ENCODE peak calls at places on chromosome 11, in six cellular contexts. B is CD8-positive, alpha-beta T cell; E is fibroblast of pulmonary artery; O is mucosa of descending colon; Q is body of pancreas; C is foreskin fibroblast. I is an unnamed sample.

GRCh38 chr11:119461250-119461963 is 38.4 kb upstream of the THY1 start:
- DNase-seq in C (peak), Q (no peak), E (no peak), B (no peak), O (no peak), I (no peak)

GRCh38 chr11:122733301-122733686 is 77.8 kb downstream of the UBASH3B start:
- DNase-seq in Q (peak), B (no peak), O (peak), C (no peak), E (peak), I (no peak)

GRCh38 chr11:107457205-107457557 is 444 bp downstream of the CWF19L2 start:
- DNase-seq in C (no peak), Q (no peak), O (peak), E (peak), B (no peak), I (no peak)

GRCh38 chr11:57133616-57134015 is 48.1 kb upstream of the LRRC55 start:
- DNase-seq in B (no peak), E (no peak), Q (no peak), C (no peak), O (no peak), I (no peak)

GRCh38 chr11:75667831-75668507 is 869 bp downstream of the MAP6 start:
- DNase-seq in Q (peak), E (peak), C (peak), O (peak), B (no peak), I (peak)

GRCh38 chr11:119518746-119519382 is 95.9 kb upstream of the THY1 start:
- DNase-seq in O (peak), E (peak), B (no peak), C (peak), Q (no peak), I (peak)

GRCh38 chr11:5280582-5281102 is 10.9 kb upstream of the HBE1 start:
- DNase-seq in C (peak), O (peak), B (no peak), E (peak), Q (peak), I (no peak)

GRCh38 chr11:123429336-123429735 is 733 bp upstream of the GRAMD1B start:
- DNase-seq in O (no peak), E (no peak), C (peak), B (no peak), Q (no peak), I (no peak)

GRCh38 chr11:45079943-45080719 is 66.3 kb upstream of the PRDM11 start:
- DNase-seq in B (no peak), Q (peak), O (peak), C (no peak), E (no peak), I (no peak)

GRCh38 chr11:12706531-12707499 is 32.6 kb downstream of the TEAD1 start:
- DNase-seq in E (peak), Q (no peak), B (no peak), O (peak), C (no peak), I (no peak)

GRCh38 chr11:20161230-20161918 is 1.1 kb upstream of the DBX1 start:
- DNase-seq in Q (no peak), E (no peak), O (no peak), C (no peak), B (no peak), I (no peak)

GRCh38 chr11:8766043-8766992 is 83.7 kb downstream of the RPL27A start:
- DNase-seq in Q (no peak), B (no peak), E (no peak), O (no peak), C (no peak), I (no peak)

GRCh38 chr11:125772834-125773505 is 5.7 kb downstream of the PATE2 start:
- DNase-seq in B (no peak), E (peak), C (no peak), O (no peak), Q (no peak), I (no peak)

GRCh38 chr11:13047884-13048283 is 38.8 kb downstream of the RASSF10 start:
- DNase-seq in B (no peak), O (no peak), Q (no peak), C (no peak), E (no peak), I (no peak)

GRCh38 chr11:127110542-127110941 is 110.0 kb upstream of the KIRREL3 start:
- DNase-seq in C (no peak), E (no peak), Q (peak), O (no peak), B (no peak), I (no peak)

GRCh38 chr11:83151274-83151977 is 5.5 kb upstream of the PCF11 start:
- DNase-seq in C (no peak), B (no peak), E (no peak), Q (no peak), O (peak), I (no peak)

GRCh38 chr11:113579292-113579940 is 104.2 kb upstream of the DRD2 start:
- DNase-seq in Q (no peak), C (no peak), E (no peak), O (no peak), B (no peak), I (no peak)

GRCh38 chr11:126080206-126080941 is 17.7 kb upstream of the CDON start:
- DNase-seq in B (no peak), E (no peak), O (no peak), Q (peak), C (no peak), I (no peak)

GRCh38 chr11:33959855-33960400 is 68.1 kb upstream of the LMO2 start:
- DNase-seq in C (no peak), O (no peak), E (peak), B (no peak), Q (no peak), I (no peak)

GRCh38 chr11:102312656-102313055 is 4.6 kb upstream of the BIRC3 start:
- DNase-seq in O (no peak), Q (no peak), C (no peak), B (no peak), E (peak), I (no peak)

DNA sequence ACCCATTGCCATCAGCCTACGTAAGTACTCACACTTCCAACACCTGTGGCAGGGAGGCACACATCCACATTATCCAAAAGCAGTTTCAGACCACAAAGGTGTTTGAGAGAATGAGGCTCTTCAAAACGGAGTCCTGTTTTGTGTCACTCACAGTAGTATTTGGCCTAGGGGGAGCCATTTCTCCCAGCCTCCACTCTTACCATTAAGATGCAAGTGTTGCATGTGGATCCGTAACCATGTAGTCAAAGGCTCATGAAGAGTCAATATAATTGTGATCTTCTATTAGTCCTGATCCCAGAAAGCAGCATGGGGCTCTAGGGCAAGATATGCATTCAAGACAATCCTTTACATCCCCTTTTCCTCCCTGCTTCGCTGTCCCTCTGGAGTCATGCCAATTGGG is 41.5 kb downstream of the IL10RA start:
- DNase-seq in Q (no peak), E (no peak), B (no peak), O (no peak), C (no peak), I (no peak)
- TF ChIP-seq CTCF in Q (no peak), E (no peak), B (no peak), O (no peak), C (no peak), I (no peak)

DNA sequence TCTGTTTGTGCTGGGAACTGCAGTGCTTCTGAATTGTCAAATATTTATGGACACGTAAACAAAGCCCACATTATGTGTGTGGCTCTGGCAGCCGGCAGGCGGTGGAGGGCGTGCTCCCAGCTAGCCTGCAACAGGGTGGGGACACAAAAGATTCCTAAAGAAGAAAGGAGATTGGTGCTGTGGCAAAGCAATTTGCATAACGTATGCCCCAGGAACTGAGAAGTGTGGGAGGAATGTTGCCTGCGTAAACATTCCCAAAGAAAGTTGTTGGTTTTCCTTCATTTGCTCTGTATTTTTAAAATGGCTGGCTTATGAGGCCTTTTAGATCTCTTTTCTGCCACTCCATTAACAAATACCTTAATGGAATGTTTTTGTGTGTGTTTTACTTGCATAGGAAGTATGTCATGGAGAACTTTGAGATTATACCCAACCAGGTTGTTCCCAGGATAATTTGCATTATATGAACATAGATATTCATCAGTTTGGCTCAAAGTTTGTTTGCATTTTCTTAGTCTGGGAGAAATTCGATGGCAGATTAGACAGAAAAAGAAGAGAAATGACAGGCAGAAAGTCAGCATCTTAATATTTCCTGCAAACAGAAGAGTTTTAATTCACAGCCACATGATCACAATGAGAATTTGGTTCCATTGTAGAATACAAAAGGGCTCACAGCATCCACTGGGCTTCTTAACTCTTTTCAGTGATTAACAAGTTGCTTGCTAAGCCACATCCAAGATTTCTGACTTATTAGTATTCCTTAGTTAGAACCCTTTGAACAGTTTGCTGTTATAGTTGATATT is 41.8 kb upstream of the DLAT start:
- DNase-seq in B (no peak), Q (peak), O (peak), C (no peak), E (no peak), I (peak)
- TF ChIP-seq CTCF in B (no peak), Q (peak), O (no peak), C (no peak), E (no peak), I (peak)

DNA sequence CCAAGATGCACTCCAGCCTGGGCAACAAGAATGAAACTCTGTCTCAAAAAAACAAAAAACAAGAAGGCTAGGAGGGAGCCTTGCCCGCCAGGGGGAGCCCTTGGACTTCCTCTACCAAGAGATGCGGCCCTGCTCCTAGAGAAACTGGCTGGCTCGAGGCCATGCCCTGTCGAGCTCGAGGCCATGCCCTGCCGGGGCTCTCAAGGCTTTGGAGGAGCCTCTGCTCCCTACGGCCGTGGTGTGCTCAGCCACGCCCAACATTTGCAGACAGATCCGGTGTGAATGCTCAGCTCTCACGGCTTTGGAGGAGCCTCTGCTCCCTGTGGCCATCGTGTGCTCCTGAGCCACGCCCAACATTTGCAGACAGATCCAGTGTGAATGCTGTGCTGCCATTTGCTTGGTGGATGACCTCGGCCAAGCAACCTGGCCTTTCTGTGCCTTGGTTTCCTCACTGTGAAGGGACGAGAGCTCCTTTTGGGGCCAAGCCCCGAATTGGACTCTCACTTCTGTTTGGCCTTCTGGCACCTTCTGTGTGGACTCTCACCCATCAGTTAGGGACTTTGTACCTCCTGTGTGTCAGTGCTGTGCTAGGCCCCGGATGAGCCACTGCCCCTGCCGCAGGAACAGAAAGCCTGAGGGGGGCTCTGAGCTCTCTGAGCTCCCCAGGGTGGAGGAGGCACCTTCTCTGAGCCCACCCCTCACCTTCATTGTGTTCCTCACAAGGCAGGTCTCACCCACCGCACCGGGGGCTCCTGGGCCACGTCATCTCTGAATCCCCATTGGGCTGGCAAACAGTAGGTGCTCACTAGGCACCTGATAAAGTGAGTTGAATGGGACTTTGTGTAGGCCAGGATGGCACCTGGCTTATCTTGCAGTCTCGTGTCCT is 14.1 kb downstream of the C11orf24 start:
- DNase-seq in C (peak), E (peak), Q (peak), B (peak), O (peak), I (peak)
- TF ChIP-seq CTCF in C (peak), E (peak), Q (peak), B (peak), O (peak), I (peak)

GRCh38 chr11:16969010-16970004 is 44.9 kb downstream of the PLEKHA7 start:
- DNase-seq in B (no peak), C (no peak), O (peak), E (no peak), Q (no peak), I (no peak)

GRCh38 chr11:16967347-16967662 is 46.9 kb downstream of the PLEKHA7 start:
- DNase-seq in E (no peak), O (no peak), B (no peak), C (no peak), Q (no peak), I (no peak)

GRCh38 chr11:16964501-16964900 is 49.7 kb downstream of the PLEKHA7 start:
- DNase-seq in Q (no peak), C (no peak), B (no peak), E (no peak), O (no peak), I (no peak)

GRCh38 chr11:16968196-16968595 is 46.0 kb downstream of the PLEKHA7 start:
- DNase-seq in E (no peak), Q (no peak), B (no peak), O (no peak), C (no peak), I (no peak)

GRCh38 chr11:16966633-16967346 is 47.4 kb downstream of the PLEKHA7 start:
- DNase-seq in E (no peak), B (no peak), C (no peak), O (peak), Q (no peak), I (no peak)
- TF ChIP-seq CTCF in E (no peak), B (no peak), C (no peak), O (no peak), Q (no peak), I (no peak)

DNA sequence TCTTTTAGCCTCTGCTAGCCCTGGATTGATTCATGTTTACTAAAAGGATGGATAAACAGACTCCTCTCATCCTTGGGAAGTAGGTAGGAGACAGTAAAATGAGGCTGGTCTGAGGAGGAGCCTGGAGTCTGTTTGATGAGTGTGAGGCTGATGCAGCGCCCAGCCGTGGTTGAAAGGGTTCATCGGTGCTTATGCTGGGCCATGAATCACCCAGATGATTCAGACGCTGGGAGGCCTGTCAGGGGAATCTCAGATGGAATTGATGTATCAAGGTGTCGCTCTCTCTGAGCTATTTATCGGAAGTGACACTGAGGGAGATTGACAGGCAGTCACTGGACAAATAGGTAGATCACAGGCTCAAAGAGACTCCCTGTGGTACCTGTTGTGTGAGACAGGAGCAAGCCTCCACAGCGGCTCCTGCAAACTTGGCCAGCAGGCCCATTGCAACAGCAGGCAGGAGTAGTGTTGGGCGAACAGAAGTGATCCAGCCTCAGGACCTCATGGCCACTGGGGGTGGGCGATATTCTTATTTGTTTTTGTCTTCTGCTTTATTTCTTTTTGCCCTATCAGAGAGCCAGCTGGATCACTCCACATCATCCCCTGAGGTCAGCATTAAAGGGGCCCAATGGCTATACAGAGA is 109.9 kb upstream of the CADM1 start:
- DNase-seq in B (no peak), C (peak), E (no peak), Q (no peak), O (no peak), I (no peak)
- TF ChIP-seq CTCF in B (no peak), C (no peak), E (no peak), Q (no peak), O (no peak), I (no peak)

DNA sequence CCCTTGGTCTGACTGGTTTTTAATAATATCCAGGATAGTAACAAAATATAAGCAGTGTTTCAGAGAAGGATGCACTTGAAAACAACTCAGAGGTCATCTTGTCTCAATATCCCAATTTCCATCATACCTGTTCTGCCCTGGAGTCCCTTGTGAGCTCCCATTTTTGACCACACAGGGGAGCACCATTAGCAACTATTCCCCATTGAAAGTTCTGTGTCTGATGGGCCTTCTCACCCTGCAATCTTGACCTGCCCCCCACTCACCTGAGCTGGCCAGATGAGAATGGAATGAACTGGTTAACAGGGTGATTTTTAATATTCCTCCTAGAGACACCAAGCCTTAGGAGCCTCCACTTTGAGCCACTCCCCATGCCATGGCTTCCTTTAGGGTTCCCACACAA is 3.8 kb upstream of the CAPN5 start:
- DNase-seq in O (no peak), C (no peak), Q (no peak), E (no peak), B (no peak), I (no peak)
- TF ChIP-seq CTCF in O (no peak), C (peak), Q (no peak), E (peak), B (no peak), I (no peak)

DNA sequence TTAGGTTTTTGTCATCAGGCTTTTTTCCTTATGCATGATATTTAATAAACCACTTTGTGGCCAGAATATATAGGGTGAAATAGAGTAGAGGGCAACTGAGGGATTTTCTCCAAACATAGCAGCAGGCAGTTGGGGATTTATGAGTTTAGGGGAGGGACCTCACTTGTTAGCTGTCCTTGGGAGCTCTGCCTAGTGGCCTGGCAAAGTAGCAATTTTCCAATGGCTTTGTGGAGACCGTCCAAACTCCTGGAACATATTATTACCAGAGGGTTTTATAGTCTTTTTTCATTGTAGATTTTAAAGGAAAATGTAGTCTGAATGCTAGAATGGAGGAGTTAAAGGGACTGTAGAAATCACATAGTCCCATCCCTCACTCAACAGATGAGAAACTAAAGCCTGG is 32.2 kb downstream of the AMOTL1 start:
- DNase-seq in O (peak), C (no peak), E (no peak), B (no peak), Q (peak), I (no peak)
- TF ChIP-seq CTCF in O (no peak), C (no peak), E (no peak), B (no peak), Q (no peak), I (no peak)

GRCh38 chr11:40514124-40514523 is 945.3 kb downstream of the LRRC4C start:
- DNase-seq in B (no peak), E (no peak), C (peak), O (no peak), Q (peak), I (no peak)
- TF ChIP-seq CTCF in B (no peak), E (no peak), C (no peak), O (no peak), Q (peak), I (no peak)

GRCh38 chr11:78841451-78842060 is 266.9 kb upstream of the NARS2 start:
- DNase-seq in Q (no peak), B (no peak), E (no peak), C (peak), O (no peak), I (no peak)

GRCh38 chr11:78835646-78836045 is 261.0 kb upstream of the NARS2 start:
- DNase-seq in O (no peak), C (no peak), Q (no peak), B (no peak), E (no peak), I (no peak)

GRCh38 chr11:78840623-78841022 is 266.0 kb upstream of the NARS2 start:
- DNase-seq in Q (peak), C (peak), E (peak), O (no peak), B (no peak), I (no peak)

GRCh38 chr11:78840190-78840589 is 265.5 kb upstream of the NARS2 start:
- DNase-seq in C (peak), B (no peak), Q (no peak), O (no peak), E (peak), I (no peak)

DNA sequence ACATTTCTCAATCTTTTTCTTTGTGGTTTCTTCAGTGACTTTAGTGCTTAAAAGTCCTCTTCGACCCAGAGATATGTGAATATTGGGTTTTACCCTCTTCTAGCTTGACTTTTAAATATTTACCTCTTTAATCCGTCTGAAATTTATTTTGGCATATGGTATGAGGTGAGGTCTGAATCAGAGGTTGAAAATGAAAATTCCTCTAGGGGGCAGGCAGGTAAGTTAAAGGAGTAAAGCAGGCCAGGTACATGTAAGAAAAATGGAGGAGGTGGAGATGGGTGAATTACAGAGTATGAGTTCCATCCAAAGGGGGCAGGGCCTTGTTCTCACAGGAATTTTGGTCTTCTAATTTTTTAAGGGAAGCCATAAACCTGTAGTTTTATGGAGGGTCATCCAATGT is 263.8 kb upstream of the NARS2 start:
- DNase-seq in Q (peak), C (no peak), B (no peak), E (no peak), O (no peak), I (no peak)
- TF ChIP-seq CTCF in Q (peak), C (no peak), B (no peak), E (no peak), O (no peak), I (peak)